ENCODE peak calls at places on chromosome 21, in six cellular contexts. A, S, E, Z, W and D are unnamed samples.
A peak's percentile ranks its signal among the peaks of the same experiment; 100 is the strongest.

GRCh38 chr21:46411236-46411635 is 47.5 kb upstream of the DIP2A start:
- DNase-seq in A (no peak), Z (no peak), W (no peak), S (no peak), E (no peak), D (no peak)

GRCh38 chr21:32364801-32365200 is 28.0 kb downstream of the URB1 start:
- DNase-seq in A (no peak), Z (no peak), W (no peak), E (no peak), S (no peak), D (no peak)

GRCh38 chr21:29218749-29219148 is 80.0 kb upstream of the BACH1 start:
- DNase-seq in S (no peak), E (no peak), A (no peak), W (no peak), Z (no peak), D (no peak)

GRCh38 chr21:32475162-32475812 is 62.8 kb downstream of the EVA1C start:
- DNase-seq in E (peak; percentile 76), A (no peak), S (no peak), W (no peak), Z (no peak), D (no peak)

GRCh38 chr21:15894596-15894995 is 164.8 kb downstream of the USP25 start:
- DNase-seq in S (no peak), E (peak; percentile 37), W (no peak), Z (no peak), A (no peak), D (no peak)

GRCh38 chr21:32520885-32521735 is 64.2 kb downstream of the TCP10L start:
- DNase-seq in Z (peak; percentile 75), W (peak; percentile 96), E (peak; percentile 96), S (peak; percentile 76), A (peak; percentile 63), D (no peak)

GRCh38 chr21:30408782-30409494 is 13.1 kb downstream of the KRTAP13-1 start:
- DNase-seq in E (peak; percentile 9), W (no peak), A (peak; percentile 15), S (peak; percentile 78), Z (peak; percentile 52), D (no peak)

GRCh38 chr21:38945536-38946245 is 140.0 kb downstream of the ETS2 start:
- DNase-seq in E (peak; percentile 38), A (no peak), Z (peak; percentile 44), W (no peak), S (no peak), D (no peak)

GRCh38 chr21:33268392-33268735 is 2.2 kb downstream of the IL10RB start:
- DNase-seq in E (no peak), S (no peak), Z (no peak), W (no peak), A (no peak), D (no peak)

GRCh38 chr21:22278366-22278765 is 1280.2 kb downstream of the NCAM2 start:
- DNase-seq in A (no peak), E (no peak), S (no peak), W (no peak), Z (no peak), D (no peak)

GRCh38 chr21:17925900-17926299 is 106.7 kb upstream of the C21orf91 start:
- DNase-seq in A (no peak), W (no peak), S (no peak), Z (no peak), E (peak; percentile 27), D (no peak)

GRCh38 chr21:37712204-37712934 is 203.9 kb downstream of the KCNJ6 start:
- DNase-seq in E (peak; percentile 55), Z (peak; percentile 70), A (peak; percentile 8), S (peak; percentile 75), W (peak; percentile 66), D (no peak)

GRCh38 chr21:38787461-38788274 is 18.1 kb upstream of the ETS2 start:
- DNase-seq in W (no peak), S (no peak), Z (peak; percentile 90), E (peak; percentile 89), A (no peak), D (no peak)

GRCh38 chr21:34935868-34936267 is 113.2 kb downstream of the RUNX1 start:
- DNase-seq in W (no peak), E (peak; percentile 55), Z (no peak), A (no peak), S (no peak), D (no peak)

GRCh38 chr21:31260790-31261189 is 83.3 kb downstream of the TIAM1 start:
- DNase-seq in Z (no peak), E (peak; percentile 14), W (no peak), S (no peak), A (no peak), D (no peak)

GRCh38 chr21:15221799-15222386 is 157.1 kb upstream of the NRIP1 start:
- DNase-seq in S (peak; percentile 75), W (no peak), E (peak; percentile 79), Z (no peak), A (peak; percentile 94), D (no peak)

GRCh38 chr21:30600787-30601186 is at the start of gene KRTAP22-1:
- DNase-seq in A (no peak), W (no peak), Z (no peak), E (no peak), S (no peak), D (no peak)

GRCh38 chr21:16389622-16390021 is 659.8 kb downstream of the USP25 start:
- DNase-seq in S (no peak), W (no peak), E (no peak), Z (no peak), A (no peak), D (no peak)

GRCh38 chr21:35206141-35207125 is 157.3 kb upstream of the RUNX1 start:
- DNase-seq in S (no peak), E (peak; percentile 42), W (no peak), A (no peak), Z (peak; percentile 53), D (no peak)

GRCh38 chr21:32690085-32690484 is 37.7 kb downstream of the SYNJ1 start:
- DNase-seq in A (no peak), E (no peak), S (no peak), W (no peak), Z (no peak), D (no peak)

GRCh38 chr21:44065428-44065827 is 41.8 kb upstream of the PWP2 start:
- DNase-seq in W (no peak), Z (peak; percentile 88), E (peak; percentile 13), A (peak; percentile 60), S (no peak), D (no peak)

GRCh38 chr21:16195896-16196443 is 466.2 kb downstream of the USP25 start:
- DNase-seq in Z (no peak), S (no peak), W (no peak), A (no peak), E (peak; percentile 36), D (no peak)

GRCh38 chr21:43958364-43959158 is 53.5 kb upstream of the TRAPPC10 start:
- DNase-seq in A (no peak), S (no peak), Z (no peak), W (no peak), E (no peak), D (no peak)

GRCh38 chr21:38766987-38767722 is 38.6 kb upstream of the ETS2 start:
- DNase-seq in A (no peak), E (no peak), W (peak; percentile 47), Z (peak; percentile 68), S (peak; percentile 69), D (no peak)

GRCh38 chr21:16388911-16389515 is 659.2 kb downstream of the USP25 start:
- DNase-seq in W (no peak), A (no peak), Z (no peak), S (no peak), E (no peak), D (no peak)

GRCh38 chr21:38691626-38692025 is 114.1 kb upstream of the ETS2 start:
- DNase-seq in W (no peak), E (no peak), A (no peak), Z (no peak), S (no peak), D (no peak)

GRCh38 chr21:31594279-31594678 is 65.2 kb upstream of the SOD1 start:
- DNase-seq in E (no peak), S (no peak), A (no peak), Z (no peak), W (no peak), D (no peak)

GRCh38 chr21:37675202-37675801 is 241.0 kb downstream of the KCNJ6 start:
- DNase-seq in S (peak; percentile 80), E (peak; percentile 21), A (peak; percentile 23), W (peak; percentile 67), Z (peak; percentile 76), D (peak; percentile 78)

GRCh38 chr21:28944296-28944695 is 48.4 kb downstream of the LTN1 start:
- DNase-seq in S (no peak), Z (no peak), E (peak; percentile 27), W (no peak), A (no peak), D (no peak)

GRCh38 chr21:38993561-38993960 is 187.8 kb downstream of the ETS2 start:
- DNase-seq in A (no peak), E (peak; percentile 89), S (no peak), Z (peak; percentile 70), W (peak; percentile 87), D (no peak)

GRCh38 chr21:31182231-31183129 is 144.2 kb upstream of the KRTAP19-8 start:
- DNase-seq in A (no peak), S (no peak), E (no peak), Z (no peak), W (no peak), D (no peak)

DNA sequence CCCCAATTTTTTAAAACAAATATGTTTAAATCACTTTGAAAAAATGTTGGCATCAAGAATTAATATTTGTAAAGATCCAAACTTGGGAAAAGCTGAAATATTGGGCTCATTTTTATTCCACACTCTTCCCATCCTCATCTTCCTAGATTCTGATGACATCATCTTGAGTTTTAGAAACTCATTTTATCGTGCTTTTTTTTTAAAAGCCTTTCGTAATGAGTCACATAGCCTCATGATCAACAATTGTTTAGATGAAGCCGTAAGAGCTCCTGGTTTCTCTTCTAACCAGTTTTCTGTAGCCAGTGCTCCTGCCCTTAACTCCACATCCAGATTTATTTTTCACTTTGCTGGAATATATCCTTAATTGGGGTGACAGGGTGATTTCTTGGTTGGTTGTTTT is 78.6 kb downstream of the POFUT2 start:
- DNase-seq in E (peak; percentile 69), Z (no peak), S (no peak), A (no peak), W (no peak), D (no peak)
- TF ChIP-seq CTCF in E (no peak), Z (no peak), S (no peak), A (no peak), W (no peak), D (no peak)

DNA sequence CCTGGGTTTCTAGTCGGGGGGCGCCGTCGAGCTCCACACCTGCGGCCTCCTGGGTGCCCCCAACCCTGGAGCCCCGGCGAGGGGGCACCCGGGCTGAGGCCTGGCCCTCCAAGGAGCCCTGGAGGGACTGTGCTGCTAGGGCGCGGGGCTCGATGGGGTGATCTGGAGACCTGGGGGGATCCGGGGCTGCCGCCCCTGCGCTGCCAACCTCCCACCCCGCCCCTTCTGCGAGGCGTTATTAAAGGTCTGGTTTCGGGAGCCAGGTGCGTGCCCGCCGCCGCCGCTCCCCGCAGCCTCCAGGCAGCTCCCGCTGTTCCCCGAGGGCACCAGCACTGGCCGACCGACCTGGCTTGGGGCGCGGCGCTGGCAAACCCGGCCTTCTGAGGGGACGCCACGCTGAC is 746 bp upstream of the POFUT2 start:
- DNase-seq in E (no peak), W (peak; percentile 56), Z (no peak), A (no peak), S (no peak), D (peak; percentile 68)
- TF ChIP-seq CTCF in E (no peak), W (no peak), Z (no peak), A (no peak), S (no peak), D (no peak)

GRCh38 chr21:36518883-36519492 is 39.1 kb upstream of the CLDN14 start:
- DNase-seq in Z (no peak), W (no peak), A (no peak), E (no peak), S (no peak), D (no peak)
- TF ChIP-seq CTCF in Z (no peak), W (no peak), A (no peak), E (no peak), S (no peak), D (no peak)

GRCh38 chr21:40404319-40404906 is 442.5 kb downstream of the DSCAM start:
- DNase-seq in A (no peak), S (no peak), W (no peak), E (peak; percentile 5), Z (no peak), D (no peak)
- TF ChIP-seq CTCF in A (no peak), S (no peak), W (no peak), E (no peak), Z (no peak), D (no peak)